ENCODE peak calls at places on chromosomes 16 and 17, in five cellular contexts. W is CD8-positive, alpha-beta memory T cell; M is NCI-H1436; H is activated T-cell treated with anti-CD3 and anti-CD28 coated beads, Interleukin-2, amount 50 U/mL, for 4 hours; K is left ventricle myocardium superior. R is an unnamed sample.

GRCh38 chr16:11303405-11304138 is 22.4 kb upstream of the PRM1 start:
- DNase-seq in M (no peak), W (no peak), K (no peak), H (no peak), R (no peak)

GRCh38 chr16:1527836-1528811 is 5.3 kb upstream of the TMEM204 start:
- DNase-seq in H (no peak), M (no peak), K (peak), W (no peak), R (no peak)

GRCh38 chr16:12160815-12161550 is 184.4 kb downstream of the SNX29 start:
- DNase-seq in M (no peak), H (no peak), K (no peak), W (no peak), R (no peak)

GRCh38 chr17:49361129-49361901 is 735 bp downstream of the ZNF652 start:
- DNase-seq in W (peak), K (peak), M (peak), H (peak), R (peak)

GRCh38 chr16:85086347-85087291 is 25.7 kb downstream of the CIBAR2 start:
- DNase-seq in W (peak), K (peak), H (peak), M (peak), R (peak)

GRCh38 chr17:50272246-50272645 is 2.0 kb upstream of the TMEM92 start:
- DNase-seq in M (no peak), K (no peak), H (no peak), W (no peak), R (no peak)

GRCh38 chr17:41527076-41528023 is 758 bp downstream of the KRT19 start:
- DNase-seq in H (no peak), W (peak), M (no peak), K (no peak), R (no peak)

GRCh38 chr16:58020628-58021521 is 4.7 kb upstream of the MMP15 start:
- DNase-seq in H (peak), W (peak), M (peak), K (peak), R (peak)

GRCh38 chr17:60528828-60529227 is 2.8 kb upstream of the APPBP2 start:
- DNase-seq in H (no peak), M (no peak), W (no peak), K (no peak), R (no peak)

R was measured in natural killer cell.